ENCODE peak calls at places on chromosomes 3 and 15, in five cellular contexts. One of them, this sample, is unnamed.
A peak's percentile ranks its signal among the peaks of the same experiment; 100 is the strongest.

GRCh38 chr3:193295985-193296384 is 55.0 kb downstream of the PLAAT1 start:
- DNase-seq in A549: no peak
- DNase-seq in endothelial cell of umbilical vein: no peak
- DNase-seq in colonic mucosa: no peak
- DNase-seq in HCT116: no peak
- DNase-seq in this sample: no peak

GRCh38 chr15:92682772-92683510 is 27.4 kb upstream of the FAM174B start:
- DNase-seq in A549: no peak
- DNase-seq in endothelial cell of umbilical vein: no peak
- DNase-seq in colonic mucosa: no peak
- DNase-seq in HCT116: no peak
- DNase-seq in this sample: no peak

GRCh38 chr15:51750942-51751686 is at the start of gene TMOD2:
- DNase-seq in A549: peak; percentile 34
- DNase-seq in endothelial cell of umbilical vein: no peak
- DNase-seq in colonic mucosa: peak; percentile 64
- DNase-seq in HCT116: no peak
- DNase-seq in this sample: no peak

GRCh38 chr3:81463761-81464160 is 297.7 kb downstream of the GBE1 start:
- DNase-seq in A549: no peak
- DNase-seq in endothelial cell of umbilical vein: no peak
- DNase-seq in colonic mucosa: no peak
- DNase-seq in HCT116: no peak
- DNase-seq in this sample: no peak

GRCh38 chr3:106343841-106344240 is 475.0 kb upstream of the CBLB start:
- DNase-seq in A549: no peak
- DNase-seq in endothelial cell of umbilical vein: no peak
- DNase-seq in colonic mucosa: no peak
- DNase-seq in HCT116: no peak
- DNase-seq in this sample: no peak

GRCh38 chr15:41429003-41429890 is 12.4 kb downstream of the RTF1 start:
- DNase-seq in A549: no peak
- DNase-seq in endothelial cell of umbilical vein: no peak
- DNase-seq in colonic mucosa: peak; percentile 23
- DNase-seq in HCT116: no peak
- DNase-seq in this sample: no peak

GRCh38 chr3:191382661-191383060 is 52.3 kb upstream of the UTS2B start:
- DNase-seq in A549: no peak
- DNase-seq in endothelial cell of umbilical vein: no peak
- DNase-seq in colonic mucosa: no peak
- DNase-seq in HCT116: no peak
- DNase-seq in this sample: no peak

GRCh38 chr3:143311096-143311495 is 191.5 kb downstream of the CHST2 start:
- DNase-seq in A549: no peak
- DNase-seq in endothelial cell of umbilical vein: no peak
- DNase-seq in colonic mucosa: no peak
- DNase-seq in HCT116: no peak
- DNase-seq in this sample: no peak

GRCh38 chr3:114675104-114675503 is 381.3 kb downstream of the TIGIT start:
- DNase-seq in A549: no peak
- DNase-seq in endothelial cell of umbilical vein: no peak
- DNase-seq in colonic mucosa: no peak
- DNase-seq in HCT116: no peak
- DNase-seq in this sample: no peak

GRCh38 chr15:28107111-28107893 is 8.2 kb upstream of the OCA2 start:
- DNase-seq in A549: no peak
- DNase-seq in endothelial cell of umbilical vein: peak; percentile 25
- DNase-seq in colonic mucosa: no peak
- DNase-seq in HCT116: no peak
- DNase-seq in this sample: no peak

GRCh38 chr15:90099072-90099867 is 3.0 kb downstream of the IDH2 start:
- DNase-seq in A549: no peak
- DNase-seq in endothelial cell of umbilical vein: no peak
- DNase-seq in colonic mucosa: no peak
- DNase-seq in HCT116: no peak
- DNase-seq in this sample: no peak

GRCh38 chr3:57226156-57226555 is 1.4 kb upstream of the APPL1 start:
- DNase-seq in A549: no peak
- DNase-seq in endothelial cell of umbilical vein: no peak
- DNase-seq in colonic mucosa: no peak
- DNase-seq in HCT116: no peak
- DNase-seq in this sample: no peak

GRCh38 chr15:100495861-100496260 is 32.9 kb downstream of the CERS3 start:
- DNase-seq in A549: no peak
- DNase-seq in endothelial cell of umbilical vein: no peak
- DNase-seq in colonic mucosa: no peak
- DNase-seq in HCT116: no peak
- DNase-seq in this sample: no peak

GRCh38 chr3:62611541-62612240 is 238.3 kb upstream of the FEZF2 start:
- DNase-seq in A549: no peak
- DNase-seq in endothelial cell of umbilical vein: no peak
- DNase-seq in colonic mucosa: no peak
- DNase-seq in HCT116: no peak
- DNase-seq in this sample: no peak

GRCh38 chr3:148852271-148853000 is 12.7 kb upstream of the CPA3 start:
- DNase-seq in A549: no peak
- DNase-seq in endothelial cell of umbilical vein: no peak
- DNase-seq in colonic mucosa: no peak
- DNase-seq in HCT116: no peak
- DNase-seq in this sample: no peak

GRCh38 chr3:81936817-81937216 is 175.4 kb upstream of the GBE1 start:
- DNase-seq in A549: no peak
- DNase-seq in endothelial cell of umbilical vein: no peak
- DNase-seq in colonic mucosa: no peak
- DNase-seq in HCT116: no peak
- DNase-seq in this sample: no peak

GRCh38 chr15:101439285-101439919 is 50.1 kb downstream of the PCSK6 start:
- DNase-seq in A549: peak; percentile 65
- DNase-seq in endothelial cell of umbilical vein: no peak
- DNase-seq in colonic mucosa: no peak
- DNase-seq in HCT116: no peak
- DNase-seq in this sample: no peak

GRCh38 chr3:96966181-96966929 is 152.0 kb downstream of the EPHA6 start:
- DNase-seq in A549: no peak
- DNase-seq in endothelial cell of umbilical vein: no peak
- DNase-seq in colonic mucosa: no peak
- DNase-seq in HCT116: no peak
- DNase-seq in this sample: no peak

GRCh38 chr3:31274406-31275024 is 258.2 kb upstream of the STT3B start:
- DNase-seq in A549: no peak
- DNase-seq in endothelial cell of umbilical vein: peak; percentile 55
- DNase-seq in colonic mucosa: no peak
- DNase-seq in HCT116: no peak
- DNase-seq in this sample: no peak

GRCh38 chr3:182255095-182255600 is 538.2 kb upstream of the ATP11B start:
- DNase-seq in A549: no peak
- DNase-seq in endothelial cell of umbilical vein: no peak
- DNase-seq in colonic mucosa: no peak
- DNase-seq in HCT116: no peak
- DNase-seq in this sample: no peak

GRCh38 chr3:27484002-27484844 is at the start of gene SLC4A7:
- DNase-seq in A549: peak; percentile 97
- DNase-seq in endothelial cell of umbilical vein: peak; percentile 96
- DNase-seq in colonic mucosa: peak; percentile 98
- DNase-seq in HCT116: peak; percentile 86
- DNase-seq in this sample: peak; percentile 75
- TF ChIP-seq CTCF in A549: no peak
- TF ChIP-seq CTCF in endothelial cell of umbilical vein: no peak
- TF ChIP-seq CTCF in colonic mucosa: no peak
- TF ChIP-seq CTCF in HCT116: no peak
- TF ChIP-seq CTCF in this sample: no peak

GRCh38 chr3:52278510-52279069 is at the start of gene WDR82:
- DNase-seq in A549: peak; percentile 91
- DNase-seq in endothelial cell of umbilical vein: peak; percentile 94
- DNase-seq in colonic mucosa: peak; percentile 98
- DNase-seq in HCT116: peak; percentile 79
- DNase-seq in this sample: peak; percentile 48
- TF ChIP-seq CTCF in A549: no peak
- TF ChIP-seq CTCF in endothelial cell of umbilical vein: peak; percentile 57
- TF ChIP-seq CTCF in colonic mucosa: peak; percentile 24
- TF ChIP-seq CTCF in HCT116: no peak
- TF ChIP-seq CTCF in this sample: peak; percentile 58

GRCh38 chr3:170117134-170117533 is 64.4 kb downstream of the PHC3 start:
- DNase-seq in A549: peak; percentile 37
- DNase-seq in endothelial cell of umbilical vein: peak; percentile 16
- DNase-seq in colonic mucosa: no peak
- DNase-seq in HCT116: no peak
- DNase-seq in this sample: no peak
- TF ChIP-seq CTCF in A549: no peak
- TF ChIP-seq CTCF in endothelial cell of umbilical vein: peak; percentile 30
- TF ChIP-seq CTCF in colonic mucosa: no peak
- TF ChIP-seq CTCF in HCT116: no peak
- TF ChIP-seq CTCF in this sample: no peak

GRCh38 chr3:124636101-124636862 is 94.0 kb upstream of the UMPS start:
- DNase-seq in A549: no peak
- DNase-seq in endothelial cell of umbilical vein: no peak
- DNase-seq in colonic mucosa: peak; percentile 30
- DNase-seq in HCT116: no peak
- DNase-seq in this sample: no peak

GRCh38 chr3:124633527-124633926 is 96.7 kb upstream of the UMPS start:
- DNase-seq in A549: no peak
- DNase-seq in endothelial cell of umbilical vein: no peak
- DNase-seq in colonic mucosa: no peak
- DNase-seq in HCT116: no peak
- DNase-seq in this sample: no peak

GRCh38 chr3:124635169-124635539 is 95.1 kb upstream of the UMPS start:
- DNase-seq in A549: peak; percentile 19
- DNase-seq in endothelial cell of umbilical vein: no peak
- DNase-seq in colonic mucosa: no peak
- DNase-seq in HCT116: no peak
- DNase-seq in this sample: no peak

GRCh38 chr3:124632566-124633140 is 97.6 kb upstream of the UMPS start:
- DNase-seq in A549: no peak
- DNase-seq in endothelial cell of umbilical vein: no peak
- DNase-seq in colonic mucosa: no peak
- DNase-seq in HCT116: no peak
- DNase-seq in this sample: no peak

DNA sequence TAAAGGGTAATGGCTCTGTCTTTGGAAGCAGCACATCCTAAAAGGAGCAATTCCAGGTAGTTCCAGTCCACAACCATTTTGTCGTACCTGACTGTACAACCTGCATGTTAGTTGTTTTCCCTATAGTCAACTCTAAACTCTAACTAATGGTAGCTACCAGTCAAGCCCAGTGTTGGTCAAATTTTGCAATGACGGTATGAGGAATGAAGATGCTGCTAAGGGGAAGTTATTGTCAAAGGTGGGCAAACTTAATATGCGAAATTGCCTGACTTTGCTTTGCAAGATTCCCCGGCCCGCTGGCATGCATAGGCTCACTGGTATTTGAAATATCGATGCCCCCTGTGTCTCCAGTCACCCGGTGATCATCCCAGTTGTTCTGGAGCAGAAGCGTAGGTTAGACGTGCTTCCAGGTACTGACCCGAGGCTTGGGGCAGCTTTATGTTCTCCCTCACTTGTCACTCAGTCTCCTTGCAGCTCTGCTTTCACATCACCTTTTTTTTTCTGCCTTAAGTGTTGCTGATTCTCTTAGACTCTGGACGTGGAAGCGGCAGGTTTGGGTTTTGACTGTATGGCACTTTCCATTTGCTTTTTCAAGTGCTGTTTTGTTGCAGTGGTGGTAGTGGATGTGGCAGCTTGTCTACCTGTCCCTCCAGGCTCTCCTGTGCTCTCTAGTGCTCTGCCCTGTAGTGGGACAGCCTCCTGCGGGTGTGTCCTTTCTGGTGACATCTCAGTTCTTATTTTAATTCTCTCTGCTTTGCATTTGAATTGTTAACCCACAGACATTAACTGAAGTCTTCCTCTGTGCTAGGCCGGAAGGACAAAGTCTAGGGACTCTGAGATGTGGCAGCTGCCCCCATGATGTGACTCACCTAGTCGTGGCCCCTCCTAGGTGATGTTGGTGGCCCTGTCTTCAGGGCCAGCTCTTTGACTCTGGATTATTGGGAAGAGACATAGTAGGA is 95.8 kb upstream of the UMPS start:
- DNase-seq in A549: peak; percentile 10
- DNase-seq in endothelial cell of umbilical vein: no peak
- DNase-seq in colonic mucosa: peak; percentile 72
- DNase-seq in HCT116: no peak
- DNase-seq in this sample: no peak
- TF ChIP-seq CTCF in A549: no peak
- TF ChIP-seq CTCF in endothelial cell of umbilical vein: no peak
- TF ChIP-seq CTCF in colonic mucosa: no peak
- TF ChIP-seq CTCF in HCT116: no peak
- TF ChIP-seq CTCF in this sample: no peak

GRCh38 chr15:43881944-43882343 is 55.1 kb downstream of the WDR76 start:
- DNase-seq in A549: no peak
- DNase-seq in endothelial cell of umbilical vein: peak; percentile 11
- DNase-seq in colonic mucosa: no peak
- DNase-seq in HCT116: no peak
- DNase-seq in this sample: no peak
- TF ChIP-seq CTCF in A549: peak; percentile 40
- TF ChIP-seq CTCF in endothelial cell of umbilical vein: peak; percentile 50
- TF ChIP-seq CTCF in colonic mucosa: peak; percentile 42
- TF ChIP-seq CTCF in HCT116: peak; percentile 52
- TF ChIP-seq CTCF in this sample: peak; percentile 65

GRCh38 chr3:175941352-175941751 is 1082.2 kb downstream of the NAALADL2 start:
- DNase-seq in A549: peak; percentile 6
- DNase-seq in endothelial cell of umbilical vein: peak; percentile 11
- DNase-seq in colonic mucosa: peak; percentile 22
- DNase-seq in HCT116: no peak
- DNase-seq in this sample: no peak
- TF ChIP-seq CTCF in A549: no peak
- TF ChIP-seq CTCF in endothelial cell of umbilical vein: peak; percentile 33
- TF ChIP-seq CTCF in colonic mucosa: no peak
- TF ChIP-seq CTCF in HCT116: peak; percentile 7
- TF ChIP-seq CTCF in this sample: peak; percentile 39

DNA sequence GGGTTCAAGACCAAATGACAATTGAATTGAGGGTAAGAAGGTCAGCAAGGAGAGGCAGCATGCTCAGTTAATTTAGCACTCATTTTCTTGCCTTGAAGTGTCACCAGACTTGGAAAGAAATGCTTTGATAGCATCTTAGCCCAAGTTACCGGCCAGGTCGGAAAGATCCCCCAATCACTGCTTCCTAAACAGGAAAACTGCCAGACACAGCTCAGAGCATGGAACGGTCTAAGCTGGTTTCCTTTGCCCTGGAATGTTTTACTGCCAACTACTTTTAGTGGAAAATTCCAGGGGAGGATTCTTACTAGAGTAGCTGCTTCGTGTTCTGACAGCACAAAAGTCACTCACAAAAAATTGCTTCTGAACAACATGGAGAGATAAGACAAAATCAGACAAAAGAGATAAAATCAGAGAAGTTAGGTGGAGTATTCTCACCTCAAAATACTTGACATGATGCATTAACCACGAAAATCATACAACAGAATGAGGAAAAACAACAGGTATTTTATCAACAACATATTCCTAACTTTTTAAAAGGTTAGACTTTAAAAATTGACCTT is 65.5 kb downstream of the CCR4 start:
- DNase-seq in A549: no peak
- DNase-seq in endothelial cell of umbilical vein: peak; percentile 62
- DNase-seq in colonic mucosa: no peak
- DNase-seq in HCT116: no peak
- DNase-seq in this sample: no peak
- TF ChIP-seq CTCF in A549: no peak
- TF ChIP-seq CTCF in endothelial cell of umbilical vein: no peak
- TF ChIP-seq CTCF in colonic mucosa: no peak
- TF ChIP-seq CTCF in HCT116: no peak
- TF ChIP-seq CTCF in this sample: no peak